ENCODE peak calls at places on chromosomes 13 and 19, in five cellular contexts. D is cardiac muscle cell, U is HEK293T, Y is germinal center, V is GDM1. Q is an unnamed sample.

GRCh38 chr13:51154029-51154555 is 43.0 kb upstream of the C13orf42 start:
- DNase-seq in D (peak), U (no peak), Y (no peak), V (no peak), Q (no peak)

GRCh38 chr13:110307697-110308376 is 753 bp downstream of the COL4A2 start:
- DNase-seq in D (peak), U (no peak), Y (no peak), V (no peak), Q (peak)

GRCh38 chr19:2438178-2438577 is 10.8 kb upstream of the TIMM13 start:
- DNase-seq in D (no peak), U (no peak), Y (no peak), V (no peak), Q (no peak)

GRCh38 chr13:45256254-45256653 is 55.4 kb upstream of the KCTD4 start:
- DNase-seq in D (no peak), U (no peak), Y (no peak), V (no peak), Q (no peak)

GRCh38 chr13:110541526-110541920 is 20.0 kb downstream of the RAB20 start:
- DNase-seq in D (peak), U (no peak), Y (no peak), V (no peak), Q (no peak)

GRCh38 chr19:54905411-54905810 is 537 bp upstream of the NCR1 start:
- DNase-seq in D (no peak), U (no peak), Y (no peak), V (peak), Q (no peak)

GRCh38 chr13:109369357-109370052 is 416.9 kb downstream of the IRS2 start:
- DNase-seq in D (no peak), U (no peak), Y (no peak), V (no peak), Q (no peak)

GRCh38 chr19:54439174-54439851 is 9.7 kb upstream of the LENG8 start:
- DNase-seq in D (peak), U (peak), Y (no peak), V (peak), Q (peak)